ENCODE peak calls at places on chromosomes 4 and X, in five cellular contexts. C is stromal cell of bone marrow; X is AG09319; T is EH; G is CD4-positive, alpha-beta T cell. B is an unnamed sample.

GRCh38 chr4:20625460-20625859 is 74.8 kb upstream of the PACRGL start:
- DNase-seq in C (no peak), X (no peak), T (no peak), G (no peak), B (peak; percentile 45)

GRCh38 chr4:38805530-38806145 is 1.0 kb upstream of the TLR1 start:
- DNase-seq in C (no peak), X (no peak), T (peak; percentile 32), G (no peak), B (no peak)

GRCh38 chrX:41922125-41922521 is 1.2 kb downstream of the CASK start:
- DNase-seq in C (no peak), X (no peak), T (peak; percentile 25), G (no peak), B (no peak)

GRCh38 chrX:139914421-139914820 is 18.4 kb downstream of the ATP11C start:
- DNase-seq in C (no peak), X (no peak), T (no peak), G (no peak), B (no peak)

GRCh38 chr4:148574502-148574901 is 132.3 kb upstream of the NR3C2 start:
- DNase-seq in C (peak; percentile 61), X (no peak), T (peak; percentile 1), G (no peak), B (no peak)

GRCh38 chrX:153685751-153686676 is 1.7 kb upstream of the SLC6A8 start:
- DNase-seq in C (no peak), X (no peak), T (no peak), G (no peak), B (no peak)

GRCh38 chr4:79913581-79913980 is 159.4 kb downstream of the ANTXR2 start:
- DNase-seq in C (peak; percentile 31), X (no peak), T (peak; percentile 73), G (no peak), B (no peak)

GRCh38 chrX:128807367-128807766 is 715.9 kb downstream of the SMARCA1 start:
- DNase-seq in C (no peak), X (no peak), T (no peak), G (no peak), B (no peak)

GRCh38 chr4:127138586-127138985 is 494.2 kb upstream of the INTU start:
- DNase-seq in C (no peak), X (no peak), T (no peak), G (no peak), B (no peak)

GRCh38 chr4:3416270-3416669 is 25.5 kb upstream of the HGFAC start:
- DNase-seq in C (no peak), X (no peak), T (no peak), G (no peak), B (no peak)

GRCh38 chr4:38980903-38981676 is 51.1 kb downstream of the TMEM156 start:
- DNase-seq in C (peak; percentile 65), X (peak; percentile 86), T (peak; percentile 92), G (no peak), B (no peak)

GRCh38 chrX:7147431-7147977 is at the start of gene STS:
- DNase-seq in C (no peak), X (no peak), T (no peak), G (peak; percentile 35), B (no peak)

GRCh38 chrX:40471965-40472648 is 108.7 kb upstream of the ATP6AP2 start:
- DNase-seq in C (no peak), X (peak; percentile 25), T (peak; percentile 63), G (no peak), B (peak; percentile 53)

GRCh38 chr4:30380404-30380998 is 339.7 kb upstream of the PCDH7 start:
- DNase-seq in C (peak; percentile 2), X (no peak), T (peak; percentile 7), G (no peak), B (no peak)

GRCh38 chr4:55125763-55126541 is 557 bp upstream of the KDR start:
- DNase-seq in C (no peak), X (no peak), T (peak; percentile 8), G (no peak), B (no peak)

GRCh38 chrX:9316096-9316495 is 148.8 kb upstream of the TBL1X start:
- DNase-seq in C (no peak), X (no peak), T (no peak), G (no peak), B (no peak)

GRCh38 chr4:3387943-3388348 is 53.8 kb upstream of the HGFAC start:
- DNase-seq in C (peak; percentile 10), X (no peak), T (peak; percentile 90), G (no peak), B (peak; percentile 84)

GRCh38 chrX:119201570-119201969 is 34.5 kb upstream of the PGRMC1 start:
- DNase-seq in C (no peak), X (no peak), T (peak; percentile 9), G (no peak), B (no peak)

GRCh38 chrX:39534949-39535348 is 562.8 kb downstream of the BCOR start:
- DNase-seq in C (no peak), X (no peak), T (no peak), G (no peak), B (no peak)

GRCh38 chr4:44760142-44760898 is 34.0 kb upstream of the GNPDA2 start:
- DNase-seq in C (peak; percentile 18), X (no peak), T (peak; percentile 50), G (no peak), B (no peak)

GRCh38 chrX:44157858-44158257 is 184.7 kb upstream of the NDP start:
- DNase-seq in C (peak; percentile 87), X (no peak), T (no peak), G (no peak), B (no peak)

GRCh38 chr4:13640149-13640671 is 12.7 kb upstream of the BOD1L1 start:
- DNase-seq in C (peak; percentile 67), X (no peak), T (peak; percentile 91), G (no peak), B (no peak)

GRCh38 chr4:98614081-98614480 is 44.3 kb downstream of the TSPAN5 start:
- DNase-seq in C (no peak), X (no peak), T (peak; percentile 47), G (no peak), B (no peak)

GRCh38 chr4:11416071-11416766 is 12.5 kb downstream of the HS3ST1 start:
- DNase-seq in C (no peak), X (no peak), T (no peak), G (no peak), B (no peak)

GRCh38 chr4:100790838-100791615 is 273.2 kb upstream of the EMCN start:
- DNase-seq in C (no peak), X (no peak), T (no peak), G (no peak), B (no peak)

GRCh38 chr4:27176881-27177280 is 316.2 kb downstream of the STIM2 start:
- DNase-seq in C (no peak), X (no peak), T (no peak), G (no peak), B (no peak)

GRCh38 chrX:134377537-134377936 is 82.4 kb upstream of the HPRT1 start:
- DNase-seq in C (no peak), X (peak; percentile 8), T (peak; percentile 57), G (no peak), B (no peak)

GRCh38 chr4:8644461-8644891 is 51.9 kb downstream of the CPZ start:
- DNase-seq in C (no peak), X (no peak), T (no peak), G (no peak), B (peak; percentile 30)

GRCh38 chrX:49165901-49166881 is 3.6 kb downstream of the MAGIX start:
- DNase-seq in C (peak; percentile 34), X (no peak), T (peak; percentile 63), G (peak; percentile 56), B (peak; percentile 91)

GRCh38 chrX:129617420-129617819 is 37.3 kb downstream of the APLN start:
- DNase-seq in C (no peak), X (no peak), T (no peak), G (no peak), B (no peak)

GRCh38 chrX:24027086-24027485 is at the start of gene KLHL15:
- DNase-seq in C (no peak), X (no peak), T (no peak), G (no peak), B (no peak)

GRCh38 chr4:115489284-115489683 is 375.9 kb upstream of the NDST4 start:
- DNase-seq in C (no peak), X (no peak), T (no peak), G (no peak), B (no peak)

GRCh38 chr4:71558248-71558647 is 219.4 kb downstream of the SLC4A4 start:
- DNase-seq in C (no peak), X (no peak), T (no peak), G (no peak), B (no peak)

GRCh38 chr4:121190389-121190788 is 26.3 kb upstream of the TNIP3 start:
- DNase-seq in C (no peak), X (no peak), T (no peak), G (no peak), B (no peak)